ENCODE peak calls at places on chromosomes 6 and 20, in seven cellular contexts. B is heart left ventricle; X is CD8-positive, alpha-beta T cell; M is neural crest cell; Y is stomach; D is neural progenitor cell; L is kidney epithelial cell. F is an unnamed sample.

GRCh38 chr6:157323924-157324276 is 581 bp upstream of the TMEM242 start:
- DNase-seq in D (peak), M (peak), L (no peak), Y (peak), X (peak), B (peak), F (peak)

GRCh38 chr20:53547664-53548239 is 45.9 kb downstream of the ZNF217 start:
- DNase-seq in M (peak), Y (peak), X (no peak), D (peak), L (peak), B (no peak), F (peak)

GRCh38 chr20:19850190-19850533 is 92.1 kb downstream of the RIN2 start:
- DNase-seq in L (no peak), M (no peak), Y (no peak), D (peak), X (no peak), B (no peak), F (peak)

GRCh38 chr6:54013966-54014365 is 97.3 kb upstream of the MLIP start:
- DNase-seq in X (no peak), B (no peak), Y (no peak), D (no peak), M (no peak), L (no peak), F (no peak)

GRCh38 chr6:157020398-157021266 is 243.5 kb downstream of the ARID1B start:
- DNase-seq in X (peak), D (peak), M (no peak), B (peak), Y (no peak), L (no peak), F (peak)

GRCh38 chr20:58112017-58112781 is 116.3 kb downstream of the ANKRD60 start:
- DNase-seq in L (no peak), Y (no peak), X (no peak), M (no peak), B (no peak), D (no peak), F (no peak)

GRCh38 chr20:57688864-57689263 is 21.0 kb downstream of the PMEPA1 start:
- DNase-seq in B (peak), X (no peak), Y (no peak), D (no peak), L (no peak), M (no peak), F (no peak)

GRCh38 chr20:46084805-46085792 is 4.7 kb downstream of the NCOA5 start:
- DNase-seq in X (no peak), Y (peak), B (no peak), M (no peak), L (no peak), D (no peak), F (peak)

GRCh38 chr20:51978081-51978501 is 175.8 kb upstream of the SALL4 start:
- DNase-seq in L (no peak), Y (no peak), M (no peak), B (no peak), D (no peak), X (no peak), F (no peak)

GRCh38 chr6:82086944-82087343 is 160.6 kb downstream of the IBTK start:
- DNase-seq in B (no peak), D (no peak), M (no peak), Y (no peak), X (no peak), L (no peak), F (peak)

GRCh38 chr6:30882764-30883475 is 1.4 kb upstream of the DDR1 start:
- DNase-seq in L (no peak), Y (peak), M (no peak), D (peak), B (no peak), X (no peak), F (peak)

GRCh38 chr6:150695652-150696051 is 96.0 kb downstream of the PLEKHG1 start:
- DNase-seq in Y (no peak), M (no peak), L (no peak), D (no peak), X (no peak), B (no peak), F (no peak)

GRCh38 chr6:117619178-117619577 is 16.9 kb upstream of the GOPC start:
- DNase-seq in Y (no peak), B (no peak), L (no peak), X (no peak), D (no peak), M (no peak), F (no peak)

GRCh38 chr6:168189679-168190405 is 110.8 kb upstream of the FRMD1 start:
- DNase-seq in L (no peak), Y (peak), M (no peak), D (no peak), X (no peak), B (no peak), F (no peak)

GRCh38 chr6:168597471-168597875 is 156.5 kb downstream of the SMOC2 start:
- DNase-seq in M (no peak), Y (peak), X (no peak), D (no peak), L (no peak), B (no peak), F (peak)

GRCh38 chr6:28940294-28940858 is 16.6 kb upstream of the TRIM27 start:
- DNase-seq in B (no peak), Y (no peak), D (peak), X (peak), L (no peak), M (peak), F (peak)

GRCh38 chr6:34455831-34456230 is 10.0 kb upstream of the PACSIN1 start:
- DNase-seq in D (no peak), M (no peak), Y (no peak), B (no peak), X (no peak), L (no peak), F (no peak)

GRCh38 chr6:1871936-1872335 is 262.2 kb downstream of the FOXC1 start:
- DNase-seq in D (peak), Y (no peak), L (no peak), X (no peak), M (no peak), B (no peak), F (no peak)

GRCh38 chr6:105522626-105523322 is 119.9 kb upstream of the PREP start:
- DNase-seq in D (no peak), M (no peak), X (no peak), B (no peak), L (no peak), Y (no peak), F (no peak)

GRCh38 chr20:3330046-3330741 is 77.3 kb downstream of the DNAAF9 start:
- DNase-seq in D (no peak), L (no peak), X (no peak), Y (no peak), M (no peak), B (no peak), F (no peak)

GRCh38 chr20:43460172-43460829 is 2.6 kb downstream of the SRSF6 start:
- DNase-seq in X (no peak), L (no peak), M (no peak), B (no peak), Y (no peak), D (no peak), F (no peak)

GRCh38 chr6:110338820-110339470 is 19.2 kb downstream of the METTL24 start:
- DNase-seq in D (no peak), L (no peak), Y (no peak), X (no peak), M (no peak), B (no peak), F (no peak)

GRCh38 chr6:1949533-1949932 is 295.9 kb downstream of the GMDS start:
- DNase-seq in Y (no peak), L (peak), B (no peak), X (no peak), D (no peak), M (no peak), F (no peak)

GRCh38 chr6:169530762-169531143 is 171.1 kb downstream of the WDR27 start:
- DNase-seq in B (no peak), Y (no peak), X (no peak), L (no peak), M (no peak), D (no peak), F (no peak)

GRCh38 chr6:142356271-142356938 is 54.6 kb downstream of the ADGRG6 start:
- DNase-seq in M (no peak), Y (no peak), L (no peak), D (no peak), X (no peak), B (no peak), F (no peak)

GRCh38 chr6:120384671-120385070 is 949.6 kb downstream of the TBC1D32 start:
- DNase-seq in X (no peak), B (no peak), L (no peak), Y (no peak), M (no peak), D (no peak), F (no peak)

GRCh38 chr6:120373185-120373584 is 961.1 kb downstream of the TBC1D32 start:
- DNase-seq in Y (no peak), D (no peak), L (no peak), X (no peak), M (no peak), B (no peak), F (no peak)

DNA sequence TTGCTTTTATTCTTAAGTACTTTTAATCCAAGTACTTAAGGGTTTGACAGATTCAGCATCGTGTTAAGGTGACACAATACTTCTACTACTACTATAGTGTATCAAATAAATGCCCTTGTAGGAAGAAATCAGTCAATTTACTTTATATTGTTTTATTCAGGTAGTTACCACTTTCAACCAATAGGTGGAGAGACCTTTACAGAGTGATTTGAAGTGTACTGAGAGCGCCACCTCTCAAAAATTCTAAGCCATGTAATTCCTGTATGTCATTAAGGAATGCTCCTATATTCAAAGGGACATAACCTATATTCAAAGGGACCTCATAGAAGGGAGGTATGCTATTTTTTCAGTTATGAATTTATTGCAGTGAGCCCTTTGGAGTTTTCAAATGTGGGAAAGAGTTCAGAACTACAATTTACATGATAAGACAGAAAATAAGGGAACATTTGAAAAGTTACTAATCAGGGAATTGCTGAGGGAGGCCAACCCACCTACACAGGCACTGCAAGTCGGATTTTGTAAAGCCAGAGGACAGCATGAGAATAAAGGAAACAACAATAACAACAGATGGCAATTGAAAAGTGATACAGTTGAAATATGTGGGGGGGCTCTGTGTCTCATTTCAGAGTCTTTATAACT is 955.6 kb downstream of the TBC1D32 start:
- DNase-seq in Y (no peak), D (peak), M (no peak), B (no peak), X (no peak), L (no peak), F (no peak)
- TF ChIP-seq CTCF in Y (no peak), D (peak), M (peak), B (peak), X (no peak), L (peak), F (peak)

GRCh38 chr20:9329356-9330092 is 184.9 kb upstream of the LAMP5 start:
- DNase-seq in X (no peak), B (no peak), L (no peak), D (no peak), M (no peak), Y (no peak), F (no peak)

GRCh38 chr20:9319687-9320384 is 194.6 kb upstream of the LAMP5 start:
- DNase-seq in D (no peak), M (no peak), L (no peak), B (no peak), X (no peak), Y (no peak), F (no peak)

DNA sequence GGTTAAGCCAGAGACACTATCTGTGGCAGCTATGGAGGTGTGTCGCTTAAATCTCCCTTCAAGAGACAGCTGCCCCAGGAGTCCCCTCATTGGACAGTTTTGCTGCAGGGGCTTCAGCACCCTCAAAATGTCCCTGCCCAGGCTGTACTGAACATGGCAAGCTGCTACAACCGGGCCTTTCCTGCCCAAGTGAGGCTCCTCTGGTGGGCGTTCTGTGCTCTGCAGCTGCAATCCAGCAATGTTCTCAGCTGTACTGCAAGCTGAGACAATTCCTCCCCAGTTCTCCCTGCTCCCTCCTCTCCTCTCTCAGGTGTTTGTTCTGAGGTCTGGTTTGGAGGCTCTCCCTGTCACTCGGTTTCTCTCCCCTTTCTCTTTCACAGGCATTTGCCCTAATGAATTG is 190.8 kb upstream of the LAMP5 start:
- DNase-seq in D (peak), Y (no peak), X (no peak), L (no peak), M (no peak), B (no peak), F (no peak)
- TF ChIP-seq CTCF in D (peak), Y (no peak), X (no peak), L (peak), M (peak), B (no peak), F (no peak)

GRCh38 chr6:128483472-128484135 is 36.8 kb downstream of the PTPRK start:
- DNase-seq in M (no peak), B (no peak), X (no peak), Y (no peak), D (no peak), L (no peak), F (no peak)
- TF ChIP-seq CTCF in M (no peak), B (no peak), X (no peak), Y (no peak), D (no peak), L (no peak), F (no peak)

DNA sequence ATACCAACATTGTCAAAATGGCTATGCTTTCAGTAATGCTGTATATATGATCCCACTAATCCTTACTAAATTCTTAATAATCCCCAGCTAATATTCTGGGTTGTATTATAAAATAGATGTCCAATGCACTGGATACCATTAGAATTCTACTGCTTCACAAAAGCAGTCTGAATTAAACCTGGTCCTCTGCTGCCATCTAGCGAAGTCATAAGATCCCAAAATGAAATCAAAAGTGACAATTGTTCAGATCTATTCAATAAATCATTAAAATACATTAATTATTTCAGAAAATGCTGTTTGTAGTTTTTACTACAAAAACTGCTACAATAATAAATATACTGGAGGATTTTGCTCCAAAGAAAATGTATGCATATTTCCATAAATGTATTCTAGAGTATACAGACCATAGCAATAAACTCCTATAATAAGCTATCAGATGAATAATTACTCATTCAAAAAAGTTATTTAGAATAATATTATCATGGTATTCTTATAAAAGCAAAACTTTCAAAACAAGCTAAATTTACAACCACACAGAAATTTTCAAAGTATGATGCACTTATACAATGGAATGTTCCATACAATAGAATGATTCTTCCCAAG is 92.6 kb downstream of the RNGTT start:
- DNase-seq in Y (no peak), M (peak), X (peak), L (peak), D (peak), B (no peak), F (peak)
- TF ChIP-seq CTCF in Y (peak), M (peak), X (peak), L (peak), D (peak), B (peak), F (peak)

GRCh38 chr20:23623666-23624065 is 14.1 kb downstream of the CST3 start:
- DNase-seq in D (no peak), B (no peak), X (no peak), L (no peak), Y (no peak), M (no peak), F (no peak)

GRCh38 chr20:23624307-23624706 is 13.4 kb downstream of the CST3 start:
- DNase-seq in X (no peak), M (no peak), L (no peak), B (no peak), Y (no peak), D (no peak), F (no peak)

GRCh38 chr20:23627501-23627900 is 10.3 kb downstream of the CST3 start:
- DNase-seq in M (no peak), Y (no peak), X (no peak), L (no peak), B (no peak), D (no peak), F (no peak)

GRCh38 chr20:23626040-23626620 is 11.6 kb downstream of the CST3 start:
- DNase-seq in M (no peak), D (no peak), L (no peak), X (no peak), B (no peak), Y (peak), F (peak)

DNA sequence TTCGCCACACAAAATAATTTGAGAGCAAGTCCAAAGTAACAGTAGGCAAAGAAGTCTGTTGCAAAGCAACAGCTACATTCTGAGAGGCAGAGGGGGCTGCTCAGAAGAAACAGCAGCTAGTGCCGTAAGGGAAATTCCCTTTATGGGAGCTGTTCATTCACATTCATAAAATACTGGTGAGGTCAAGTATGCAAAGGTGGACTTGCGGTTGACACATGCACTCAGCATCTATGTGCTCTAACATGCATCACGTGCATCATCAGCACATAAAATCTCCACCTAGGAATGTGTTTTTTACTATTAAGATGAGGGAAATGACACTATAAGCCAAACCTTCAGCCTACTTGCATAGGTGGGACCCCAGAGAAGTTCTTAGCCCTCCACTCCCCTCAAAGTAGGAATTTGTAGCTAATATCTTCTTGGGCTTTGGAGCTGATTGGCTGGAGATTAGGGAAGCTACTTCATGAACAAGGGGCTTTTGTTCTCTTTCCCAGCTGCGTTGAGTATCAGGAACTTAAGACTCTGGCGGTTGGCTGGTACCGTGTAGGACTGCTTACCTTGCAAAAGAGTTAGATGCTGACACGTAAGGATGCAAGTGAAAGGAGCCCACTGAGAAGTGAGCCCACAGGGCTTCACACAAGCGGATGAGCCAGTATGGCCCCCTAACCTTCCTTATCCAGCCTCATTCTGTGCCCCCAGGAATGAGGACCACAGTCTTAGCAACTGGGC is 12.4 kb downstream of the CST3 start:
- DNase-seq in D (peak), L (no peak), B (no peak), M (no peak), Y (no peak), X (no peak), F (peak)
- TF ChIP-seq CTCF in D (no peak), L (no peak), B (no peak), M (no peak), Y (no peak), X (no peak), F (no peak)

DNA sequence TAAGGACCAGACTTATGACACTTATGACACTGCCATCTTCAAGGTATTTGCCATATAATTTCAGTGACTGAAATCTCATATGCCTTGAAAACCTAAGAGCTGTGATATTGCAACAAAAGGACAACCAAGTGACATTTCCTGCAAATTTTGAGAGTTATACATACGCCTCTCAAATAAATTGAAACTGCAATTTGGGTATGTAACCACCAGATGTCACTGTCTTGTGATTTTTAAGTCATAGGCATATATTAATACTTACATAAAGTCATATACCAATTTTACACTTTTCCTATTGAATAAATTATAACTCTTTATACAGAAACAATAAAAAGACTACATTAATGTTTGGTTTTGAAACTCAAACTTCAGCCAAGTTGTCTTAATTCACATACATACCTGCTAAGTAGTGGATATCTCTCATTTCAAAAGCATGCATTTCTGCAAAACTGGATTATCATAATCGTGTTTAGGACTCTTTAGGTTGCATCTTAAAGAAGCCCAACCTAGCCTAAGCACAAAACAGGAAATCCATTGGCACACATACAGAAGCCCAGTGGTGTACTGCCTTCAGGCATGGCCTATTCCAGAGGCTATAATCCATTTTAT is 180.2 kb downstream of the PACRG start:
- DNase-seq in M (no peak), L (no peak), Y (no peak), B (no peak), D (peak), X (no peak), F (no peak)
- TF ChIP-seq CTCF in M (peak), L (peak), Y (peak), B (peak), D (peak), X (no peak), F (peak)